ENCODE peak calls at places on chromosomes 16 and 17, in ten cellular contexts. One of them, this sample, is unnamed.

GRCh38 chr16:74607967-74608356 is 1.0 kb upstream of the GLG1 start:
- DNase-seq in ELF-1: peak
- DNase-seq in stimulated activated CD4-positive, alpha-beta T cell treated with anti-CD3 and anti-CD28 coated beads, Interleukin-1b, Interleukin-23, amount 100 ng/mL, for 1 hour: no peak
- DNase-seq in kidney epithelial cell: no peak
- DNase-seq in CD8-positive, alpha-beta T cell: no peak
- DNase-seq in ascending aorta: no peak
- DNase-seq in activated CD4-positive, alpha-beta T cell treated with anti-CD3 and anti-CD28 coated beads, Interleukin-2, amount 50 U/mL, for 1 hour: no peak
- DNase-seq in naive thymus-derived CD4-positive, alpha-beta T cell: no peak
- DNase-seq in Caki2: no peak
- DNase-seq in tibial artery: peak
- DNase-seq in this sample: no peak

GRCh38 chr16:9438991-9439390 is 347.5 kb downstream of the HAPSTR1 start:
- DNase-seq in ELF-1: no peak
- DNase-seq in activated CD4-positive, alpha-beta T cell treated with anti-CD3 and anti-CD28 coated beads, Interleukin-2, amount 50 U/mL, for 1 hour: no peak
- DNase-seq in kidney epithelial cell: peak
- DNase-seq in naive thymus-derived CD4-positive, alpha-beta T cell: no peak
- DNase-seq in tibial artery: no peak
- DNase-seq in CD8-positive, alpha-beta T cell: no peak
- DNase-seq in stimulated activated CD4-positive, alpha-beta T cell treated with anti-CD3 and anti-CD28 coated beads, Interleukin-1b, Interleukin-23, amount 100 ng/mL, for 1 hour: no peak
- DNase-seq in Caki2: peak
- DNase-seq in ascending aorta: no peak
- DNase-seq in this sample: no peak

GRCh38 chr17:64765191-64765889 is 103.2 kb upstream of the SMURF2 start:
- DNase-seq in ELF-1: no peak
- DNase-seq in Caki2: no peak
- DNase-seq in stimulated activated CD4-positive, alpha-beta T cell treated with anti-CD3 and anti-CD28 coated beads, Interleukin-1b, Interleukin-23, amount 100 ng/mL, for 1 hour: no peak
- DNase-seq in ascending aorta: no peak
- DNase-seq in naive thymus-derived CD4-positive, alpha-beta T cell: no peak
- DNase-seq in CD8-positive, alpha-beta T cell: no peak
- DNase-seq in tibial artery: no peak
- DNase-seq in kidney epithelial cell: no peak
- DNase-seq in activated CD4-positive, alpha-beta T cell treated with anti-CD3 and anti-CD28 coated beads, Interleukin-2, amount 50 U/mL, for 1 hour: no peak
- DNase-seq in this sample: no peak

GRCh38 chr17:10127819-10128375 is 70.5 kb downstream of the GAS7 start:
- DNase-seq in stimulated activated CD4-positive, alpha-beta T cell treated with anti-CD3 and anti-CD28 coated beads, Interleukin-1b, Interleukin-23, amount 100 ng/mL, for 1 hour: no peak
- DNase-seq in tibial artery: peak
- DNase-seq in activated CD4-positive, alpha-beta T cell treated with anti-CD3 and anti-CD28 coated beads, Interleukin-2, amount 50 U/mL, for 1 hour: no peak
- DNase-seq in ELF-1: peak
- DNase-seq in ascending aorta: peak
- DNase-seq in Caki2: no peak
- DNase-seq in kidney epithelial cell: peak
- DNase-seq in CD8-positive, alpha-beta T cell: no peak
- DNase-seq in naive thymus-derived CD4-positive, alpha-beta T cell: no peak
- DNase-seq in this sample: no peak

GRCh38 chr17:31580331-31581021 is 189.0 kb downstream of the RAB11FIP4 start:
- DNase-seq in naive thymus-derived CD4-positive, alpha-beta T cell: no peak
- DNase-seq in tibial artery: peak
- DNase-seq in kidney epithelial cell: no peak
- DNase-seq in Caki2: no peak
- DNase-seq in CD8-positive, alpha-beta T cell: no peak
- DNase-seq in ascending aorta: peak
- DNase-seq in activated CD4-positive, alpha-beta T cell treated with anti-CD3 and anti-CD28 coated beads, Interleukin-2, amount 50 U/mL, for 1 hour: no peak
- DNase-seq in stimulated activated CD4-positive, alpha-beta T cell treated with anti-CD3 and anti-CD28 coated beads, Interleukin-1b, Interleukin-23, amount 100 ng/mL, for 1 hour: no peak
- DNase-seq in ELF-1: no peak
- DNase-seq in this sample: peak

GRCh38 chr16:19377864-19378263 is 39.8 kb upstream of the TMC5 start:
- DNase-seq in ascending aorta: no peak
- DNase-seq in activated CD4-positive, alpha-beta T cell treated with anti-CD3 and anti-CD28 coated beads, Interleukin-2, amount 50 U/mL, for 1 hour: no peak
- DNase-seq in stimulated activated CD4-positive, alpha-beta T cell treated with anti-CD3 and anti-CD28 coated beads, Interleukin-1b, Interleukin-23, amount 100 ng/mL, for 1 hour: no peak
- DNase-seq in naive thymus-derived CD4-positive, alpha-beta T cell: no peak
- DNase-seq in Caki2: no peak
- DNase-seq in ELF-1: no peak
- DNase-seq in CD8-positive, alpha-beta T cell: no peak
- DNase-seq in kidney epithelial cell: no peak
- DNase-seq in tibial artery: no peak
- DNase-seq in this sample: peak

GRCh38 chr17:80408872-80409271 is 6.1 kb upstream of the ENDOV start:
- DNase-seq in tibial artery: no peak
- DNase-seq in activated CD4-positive, alpha-beta T cell treated with anti-CD3 and anti-CD28 coated beads, Interleukin-2, amount 50 U/mL, for 1 hour: no peak
- DNase-seq in stimulated activated CD4-positive, alpha-beta T cell treated with anti-CD3 and anti-CD28 coated beads, Interleukin-1b, Interleukin-23, amount 100 ng/mL, for 1 hour: no peak
- DNase-seq in naive thymus-derived CD4-positive, alpha-beta T cell: no peak
- DNase-seq in ELF-1: no peak
- DNase-seq in kidney epithelial cell: no peak
- DNase-seq in CD8-positive, alpha-beta T cell: no peak
- DNase-seq in ascending aorta: no peak
- DNase-seq in Caki2: no peak
- DNase-seq in this sample: no peak

GRCh38 chr16:88306860-88307545 is 75.8 kb upstream of the ZNF469 start:
- DNase-seq in activated CD4-positive, alpha-beta T cell treated with anti-CD3 and anti-CD28 coated beads, Interleukin-2, amount 50 U/mL, for 1 hour: no peak
- DNase-seq in stimulated activated CD4-positive, alpha-beta T cell treated with anti-CD3 and anti-CD28 coated beads, Interleukin-1b, Interleukin-23, amount 100 ng/mL, for 1 hour: no peak
- DNase-seq in tibial artery: no peak
- DNase-seq in kidney epithelial cell: peak
- DNase-seq in Caki2: no peak
- DNase-seq in ELF-1: peak
- DNase-seq in ascending aorta: no peak
- DNase-seq in naive thymus-derived CD4-positive, alpha-beta T cell: no peak
- DNase-seq in CD8-positive, alpha-beta T cell: no peak
- DNase-seq in this sample: no peak

GRCh38 chr16:80231118-80231515 is 309.7 kb upstream of the DYNLRB2 start:
- DNase-seq in ascending aorta: no peak
- DNase-seq in kidney epithelial cell: no peak
- DNase-seq in stimulated activated CD4-positive, alpha-beta T cell treated with anti-CD3 and anti-CD28 coated beads, Interleukin-1b, Interleukin-23, amount 100 ng/mL, for 1 hour: no peak
- DNase-seq in ELF-1: no peak
- DNase-seq in activated CD4-positive, alpha-beta T cell treated with anti-CD3 and anti-CD28 coated beads, Interleukin-2, amount 50 U/mL, for 1 hour: no peak
- DNase-seq in CD8-positive, alpha-beta T cell: no peak
- DNase-seq in Caki2: no peak
- DNase-seq in naive thymus-derived CD4-positive, alpha-beta T cell: no peak
- DNase-seq in tibial artery: no peak
- DNase-seq in this sample: no peak

This sample was measured in RWPE1.